ENCODE peak calls at places on chromosomes 6 and 20, in nine cellular contexts. H is posterior vena cava; N is fibroblast of mammary gland; T is iPS-NIHi11; A is non-pigmented ciliary epithelial cell; Z is G401; C is activated T-cell treated with anti-CD3 and anti-CD28 coated beads, Interleukin-2, amount 50 U/mL, for 24 hours; J is NCI-H2081; R is A673. K is an unnamed sample.

GRCh38 chr20:60086936-60087562 is 128.8 kb downstream of the CDH26 start:
- DNase-seq in H (no peak), N (no peak), T (no peak), A (no peak), Z (no peak), C (peak; percentile 44), J (no peak), R (no peak), K (no peak)

GRCh38 chr6:9373308-9373707 is 938.0 kb upstream of the SLC35B3 start:
- DNase-seq in H (no peak), N (no peak), T (no peak), A (no peak), Z (no peak), C (no peak), J (no peak), R (no peak), K (no peak)

GRCh38 chr6:46996860-46997641 is 45.1 kb downstream of the ADGRF1 start:
- DNase-seq in H (no peak), N (no peak), T (no peak), A (no peak), Z (no peak), C (no peak), J (no peak), R (no peak), K (no peak)

GRCh38 chr6:87155920-87156600 is 695 bp downstream of the ZNF292 start:
- DNase-seq in H (peak; percentile 85), N (peak; percentile 37), T (peak; percentile 61), A (no peak), Z (peak; percentile 41), C (peak; percentile 70), J (peak; percentile 41), R (peak; percentile 64), K (no peak)

GRCh38 chr6:154962751-154963150 is 32.4 kb upstream of the TIAM2 start:
- DNase-seq in H (peak; percentile 58), N (peak; percentile 83), T (no peak), A (peak; percentile 52), Z (no peak), C (no peak), J (no peak), R (no peak), K (no peak)

GRCh38 chr20:61886721-61887658 is 178.7 kb downstream of the TAF4 start:
- DNase-seq in H (no peak), N (peak; percentile 48), T (peak; percentile 89), A (peak; percentile 3), Z (peak; percentile 37), C (peak; percentile 47), J (peak; percentile 29), R (peak; percentile 74), K (no peak)

GRCh38 chr6:41185991-41186675 is 14.8 kb downstream of the TREML2 start:
- DNase-seq in H (no peak), N (no peak), T (no peak), A (no peak), Z (no peak), C (no peak), J (no peak), R (no peak), K (no peak)

GRCh38 chr6:48606618-48607017 is 495.6 kb upstream of the PTCHD4 start:
- DNase-seq in H (no peak), N (no peak), T (no peak), A (no peak), Z (no peak), C (no peak), J (no peak), R (no peak), K (no peak)

GRCh38 chr20:48275737-48276342 is 490.6 kb upstream of the SULF2 start:
- DNase-seq in H (no peak), N (no peak), T (peak; percentile 41), A (no peak), Z (no peak), C (no peak), J (no peak), R (peak; percentile 10), K (no peak)

GRCh38 chr6:113457156-113457555 is 400.0 kb upstream of the MARCKS start:
- DNase-seq in H (peak; percentile 87), N (peak; percentile 54), T (no peak), A (peak; percentile 88), Z (no peak), C (no peak), J (no peak), R (no peak), K (no peak)

GRCh38 chr6:108592371-108593337 is 31.9 kb downstream of the FOXO3 start:
- DNase-seq in H (no peak), N (peak; percentile 94), T (peak; percentile 30), A (peak; percentile 43), Z (no peak), C (peak; percentile 49), J (no peak), R (no peak), K (no peak)

GRCh38 chr6:97066056-97066455 is 141.5 kb downstream of the KLHL32 start:
- DNase-seq in H (no peak), N (no peak), T (no peak), A (no peak), Z (no peak), C (no peak), J (no peak), R (no peak), K (no peak)

GRCh38 chr6:75526502-75527127 is 33.0 kb upstream of the FILIP1 start:
- DNase-seq in H (no peak), N (peak; percentile 79), T (peak; percentile 60), A (peak; percentile 47), Z (peak; percentile 65), C (peak; percentile 31), J (peak; percentile 69), R (peak; percentile 78), K (peak; percentile 66)

K was measured in SK-N-MC.